ENCODE peak calls at places on chromosomes 6 and 20, in four cellular contexts. U is mesenchymal stem cell, I is IMR-90, K is H1. Z is an unnamed sample.

GRCh38 chr6:129183681-129184216 is 300.8 kb downstream of the LAMA2 start:
- DNase-seq in U (peak), I (peak), K (no peak), Z (no peak)

GRCh38 chr6:155328539-155329459 is 14.5 kb upstream of the TFB1M start:
- DNase-seq in U (no peak), I (peak), K (no peak), Z (no peak)

GRCh38 chr6:133956413-133957049 is 3.5 kb downstream of the TBPL1 start:
- DNase-seq in U (no peak), I (no peak), K (no peak), Z (no peak)

GRCh38 chr6:161008245-161008644 is 16.7 kb downstream of the MAP3K4 start:
- DNase-seq in U (no peak), I (no peak), K (no peak), Z (no peak)

GRCh38 chr6:89574860-89575561 is 63.5 kb downstream of the LYRM2 start:
- DNase-seq in U (no peak), I (no peak), K (no peak), Z (no peak)

GRCh38 chr6:89792881-89793280 is 26.7 kb downstream of the MDN1 start:
- DNase-seq in U (peak), I (peak), K (no peak), Z (no peak)

GRCh38 chr6:56388414-56388752 is 141.0 kb upstream of the COL21A1 start:
- DNase-seq in U (no peak), I (no peak), K (no peak), Z (no peak)

GRCh38 chr20:59207742-59208357 is 44.2 kb downstream of the ZNF831 start:
- DNase-seq in U (no peak), I (no peak), K (peak), Z (peak)

GRCh38 chr6:96743496-96743895 is 93.8 kb downstream of the GPR63 start:
- DNase-seq in U (no peak), I (no peak), K (no peak), Z (no peak)

GRCh38 chr20:64082821-64083379 is 1.3 kb downstream of the LKAAEAR1 start:
- DNase-seq in U (no peak), I (no peak), K (no peak), Z (no peak)

GRCh38 chr20:14117768-14118167 is 122.5 kb downstream of the MACROD2 start:
- DNase-seq in U (no peak), I (no peak), K (no peak), Z (no peak)

GRCh38 chr6:117616971-117617765 is 14.9 kb upstream of the GOPC start:
- DNase-seq in U (no peak), I (no peak), K (peak), Z (no peak)

GRCh38 chr6:84871925-84872324 is 107.5 kb upstream of the TBX18 start:
- DNase-seq in U (no peak), I (no peak), K (no peak), Z (no peak)

GRCh38 chr20:57109151-57109953 is 157.1 kb downstream of the BMP7 start:
- DNase-seq in U (no peak), I (no peak), K (no peak), Z (no peak)

GRCh38 chr6:24890471-24890870 is 45.3 kb downstream of the RIPOR2 start:
- DNase-seq in U (no peak), I (no peak), K (no peak), Z (no peak)

GRCh38 chr6:168333039-168333438 is 13.5 kb upstream of the DACT2 start:
- DNase-seq in U (no peak), I (no peak), K (no peak), Z (no peak)

GRCh38 chr6:165929607-165930006 is 238.0 kb downstream of the TBXT start:
- DNase-seq in U (no peak), I (no peak), K (no peak), Z (no peak)

GRCh38 chr6:144661101-144661806 is 376.1 kb downstream of the UTRN start:
- DNase-seq in U (no peak), I (peak), K (no peak), Z (no peak)

GRCh38 chr6:155026366-155027045 is 31.4 kb downstream of the TIAM2 start:
- DNase-seq in U (peak), I (peak), K (no peak), Z (no peak)

GRCh38 chr20:20366896-20367680 is 816 bp upstream of the INSM1 start:
- DNase-seq in U (no peak), I (no peak), K (peak), Z (peak)

GRCh38 chr6:106194949-106195919 is 109.1 kb downstream of the PRDM1 start:
- DNase-seq in U (no peak), I (peak), K (no peak), Z (no peak)

GRCh38 chr6:106119526-106119925 is 33.4 kb downstream of the PRDM1 start:
- DNase-seq in U (peak), I (no peak), K (no peak), Z (no peak)

GRCh38 chr6:10655508-10656055 is 38.8 kb downstream of the C6orf52 start:
- DNase-seq in U (no peak), I (no peak), K (no peak), Z (no peak)

GRCh38 chr6:137861550-137862337 is 5.3 kb upstream of the TNFAIP3 start:
- DNase-seq in U (no peak), I (no peak), K (no peak), Z (no peak)

GRCh38 chr20:24339179-24339578 is 130.2 kb upstream of the SYNDIG1 start:
- DNase-seq in U (no peak), I (no peak), K (no peak), Z (no peak)

DNA sequence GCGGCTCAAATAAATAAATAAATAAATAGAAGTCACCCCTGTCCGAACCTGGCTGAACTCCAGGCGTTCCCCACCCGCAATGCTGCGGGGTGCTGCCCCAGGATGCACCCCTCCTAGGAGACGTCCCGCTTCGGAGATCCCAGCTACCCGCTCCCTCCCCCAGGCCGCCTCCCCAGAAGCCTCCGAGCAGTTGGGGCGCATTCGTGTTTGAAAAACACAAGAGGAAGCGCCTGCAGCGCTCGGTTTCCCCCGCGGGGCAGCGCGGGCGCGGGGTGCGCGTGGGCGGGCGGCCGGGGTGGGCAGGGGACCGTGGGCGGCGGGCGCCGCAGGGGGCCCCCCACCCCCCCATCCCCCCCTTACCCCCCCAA is 27.3 kb downstream of the SERPINB9 start:
- DNase-seq in U (no peak), I (no peak), K (no peak), Z (no peak)
- H3K14ac ChIP-seq in U (no peak), I (no peak), K (no peak), Z (no peak)

GRCh38 chr20:50728486-50728980 is 2.8 kb upstream of the PARD6B start:
- DNase-seq in U (no peak), I (no peak), K (no peak), Z (no peak)
- H4K8ac ChIP-seq in U (no peak), I (no peak), K (no peak), Z (no peak)

GRCh38 chr20:17533396-17533795 is 2.2 kb upstream of the BFSP1 start:
- DNase-seq in U (peak), I (peak), K (no peak), Z (peak)

GRCh38 chr20:17530153-17530552 is 1.0 kb downstream of the BFSP1 start:
- DNase-seq in U (no peak), I (no peak), K (no peak), Z (no peak)

GRCh38 chr20:17530716-17531536 is at the start of gene BFSP1:
- DNase-seq in U (peak), I (peak), K (peak), Z (peak)

GRCh38 chr20:17529586-17529985 is 1.6 kb downstream of the BFSP1 start:
- DNase-seq in U (no peak), I (no peak), K (no peak), Z (no peak)

DNA sequence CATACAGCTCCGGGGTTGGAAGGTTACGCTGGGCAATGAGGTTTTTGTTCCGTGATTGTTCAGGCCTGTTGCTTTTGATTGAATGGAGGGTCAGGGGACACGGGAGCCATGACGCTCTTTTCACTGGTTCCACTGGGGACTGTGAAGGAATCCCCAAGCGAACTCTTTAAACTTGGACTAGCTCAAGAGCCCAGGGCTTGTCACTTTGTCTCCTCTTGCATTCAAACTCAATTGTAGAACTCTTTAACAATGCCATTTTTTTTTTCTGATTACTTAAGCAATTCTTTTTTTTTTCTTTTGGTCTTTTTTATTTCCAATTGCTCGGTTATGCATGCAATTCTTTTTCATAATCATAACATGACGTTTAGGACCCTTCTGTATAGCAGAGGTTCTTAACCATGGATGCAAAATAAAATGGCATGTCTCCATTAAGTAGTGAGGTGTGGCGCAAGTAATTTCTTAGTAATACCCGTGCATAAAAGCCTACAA is 402 bp upstream of the BFSP1 start:
- DNase-seq in U (no peak), I (no peak), K (no peak), Z (no peak)
- H3K4me3 ChIP-seq in U (peak), I (peak), K (peak), Z (no peak)

GRCh38 chr20:5135363-5136012 is 8.7 kb downstream of the CDS2 start:
- DNase-seq in U (no peak), I (no peak), K (peak), Z (no peak)
- H3K14ac ChIP-seq in U (no peak), I (peak), K (no peak), Z (no peak)

DNA sequence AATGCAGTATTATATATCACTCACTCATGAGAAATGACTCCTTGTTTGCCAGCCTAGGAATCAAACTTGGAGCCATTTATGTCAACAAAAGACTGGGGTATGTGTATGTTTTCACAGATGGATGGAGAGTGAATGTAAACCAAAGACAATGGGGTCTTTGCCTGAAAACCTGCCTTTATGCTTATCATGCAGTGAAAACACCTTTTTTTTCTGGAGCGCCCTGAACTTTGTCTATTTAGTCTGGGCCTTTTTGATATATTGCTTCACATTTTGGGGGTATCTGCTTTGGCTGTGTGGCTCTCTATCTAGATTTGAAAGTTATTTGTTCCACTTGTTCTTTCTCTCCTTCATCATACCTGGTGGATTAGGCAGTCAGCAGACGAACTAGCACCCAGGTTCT is 848.5 kb upstream of the FLRT3 start:
- DNase-seq in U (no peak), I (no peak), K (no peak), Z (no peak)
- H4K8ac ChIP-seq in U (no peak), I (no peak), K (no peak), Z (no peak)